ENCODE peak calls at places on chromosomes 11 and 22, in eight cellular contexts. One of them, this sample, is unnamed.

GRCh38 chr11:132158091-132158490 is 787.7 kb downstream of the NTM start:
- DNase-seq in activated naive CD4-positive, alpha-beta T cell: no peak
- DNase-seq in NCI-H2081: peak; percentile 50
- DNase-seq in psoas muscle: no peak
- DNase-seq in ACHN: peak; percentile 28
- DNase-seq in activated T-cell treated with anti-CD3 and anti-CD28 coated beads, Interleukin-2, amount 50 U/mL, for 24 hours: no peak
- DNase-seq in stomach: peak; percentile 27
- DNase-seq in anterior cingulate cortex: no peak
- DNase-seq in this sample: no peak

GRCh38 chr22:28299329-28299728 is 380.3 kb upstream of the PITPNB start:
- DNase-seq in activated naive CD4-positive, alpha-beta T cell: no peak
- DNase-seq in NCI-H2081: no peak
- DNase-seq in psoas muscle: no peak
- DNase-seq in ACHN: no peak
- DNase-seq in activated T-cell treated with anti-CD3 and anti-CD28 coated beads, Interleukin-2, amount 50 U/mL, for 24 hours: no peak
- DNase-seq in stomach: no peak
- DNase-seq in anterior cingulate cortex: no peak
- DNase-seq in this sample: no peak

GRCh38 chr11:211741-212140 is 4.2 kb downstream of the RIC8A start:
- DNase-seq in activated naive CD4-positive, alpha-beta T cell: no peak
- DNase-seq in NCI-H2081: no peak
- DNase-seq in psoas muscle: peak; percentile 32
- DNase-seq in ACHN: no peak
- DNase-seq in activated T-cell treated with anti-CD3 and anti-CD28 coated beads, Interleukin-2, amount 50 U/mL, for 24 hours: no peak
- DNase-seq in stomach: peak; percentile 9
- DNase-seq in anterior cingulate cortex: no peak
- DNase-seq in this sample: no peak

GRCh38 chr11:3111919-3112690 is 53.0 kb downstream of the OSBPL5 start:
- DNase-seq in activated naive CD4-positive, alpha-beta T cell: no peak
- DNase-seq in NCI-H2081: no peak
- DNase-seq in psoas muscle: no peak
- DNase-seq in ACHN: no peak
- DNase-seq in activated T-cell treated with anti-CD3 and anti-CD28 coated beads, Interleukin-2, amount 50 U/mL, for 24 hours: no peak
- DNase-seq in stomach: no peak
- DNase-seq in anterior cingulate cortex: no peak
- DNase-seq in this sample: no peak

GRCh38 chr22:35914357-35914664 is 114.3 kb downstream of the RBFOX2 start:
- DNase-seq in activated naive CD4-positive, alpha-beta T cell: no peak
- DNase-seq in NCI-H2081: no peak
- DNase-seq in psoas muscle: no peak
- DNase-seq in ACHN: no peak
- DNase-seq in activated T-cell treated with anti-CD3 and anti-CD28 coated beads, Interleukin-2, amount 50 U/mL, for 24 hours: no peak
- DNase-seq in stomach: no peak
- DNase-seq in anterior cingulate cortex: no peak
- DNase-seq in this sample: no peak

GRCh38 chr11:93614111-93614784 is 47.2 kb upstream of the CEP295 start:
- DNase-seq in activated naive CD4-positive, alpha-beta T cell: no peak
- DNase-seq in NCI-H2081: no peak
- DNase-seq in psoas muscle: no peak
- DNase-seq in ACHN: no peak
- DNase-seq in activated T-cell treated with anti-CD3 and anti-CD28 coated beads, Interleukin-2, amount 50 U/mL, for 24 hours: no peak
- DNase-seq in stomach: no peak
- DNase-seq in anterior cingulate cortex: no peak
- DNase-seq in this sample: no peak

GRCh38 chr11:11563193-11563592 is 58.6 kb downstream of the GALNT18 start:
- DNase-seq in activated naive CD4-positive, alpha-beta T cell: no peak
- DNase-seq in NCI-H2081: no peak
- DNase-seq in psoas muscle: no peak
- DNase-seq in ACHN: no peak
- DNase-seq in activated T-cell treated with anti-CD3 and anti-CD28 coated beads, Interleukin-2, amount 50 U/mL, for 24 hours: no peak
- DNase-seq in stomach: no peak
- DNase-seq in anterior cingulate cortex: no peak
- DNase-seq in this sample: no peak

GRCh38 chr11:35794850-35795249 is 132.3 kb downstream of the TRIM44 start:
- DNase-seq in activated naive CD4-positive, alpha-beta T cell: no peak
- DNase-seq in NCI-H2081: no peak
- DNase-seq in psoas muscle: no peak
- DNase-seq in ACHN: no peak
- DNase-seq in activated T-cell treated with anti-CD3 and anti-CD28 coated beads, Interleukin-2, amount 50 U/mL, for 24 hours: no peak
- DNase-seq in stomach: no peak
- DNase-seq in anterior cingulate cortex: no peak
- DNase-seq in this sample: no peak

GRCh38 chr22:36077261-36077660 is 48.6 kb upstream of the RBFOX2 start:
- DNase-seq in activated naive CD4-positive, alpha-beta T cell: no peak
- DNase-seq in NCI-H2081: no peak
- DNase-seq in psoas muscle: no peak
- DNase-seq in ACHN: no peak
- DNase-seq in activated T-cell treated with anti-CD3 and anti-CD28 coated beads, Interleukin-2, amount 50 U/mL, for 24 hours: no peak
- DNase-seq in stomach: no peak
- DNase-seq in anterior cingulate cortex: no peak
- DNase-seq in this sample: no peak

GRCh38 chr22:36946436-36947158 is 33.2 kb downstream of the CSF2RB start:
- DNase-seq in activated naive CD4-positive, alpha-beta T cell: no peak
- DNase-seq in NCI-H2081: no peak
- DNase-seq in psoas muscle: no peak
- DNase-seq in ACHN: no peak
- DNase-seq in activated T-cell treated with anti-CD3 and anti-CD28 coated beads, Interleukin-2, amount 50 U/mL, for 24 hours: no peak
- DNase-seq in stomach: no peak
- DNase-seq in anterior cingulate cortex: no peak
- DNase-seq in this sample: no peak

GRCh38 chr11:84780689-84781293 is 846.4 kb downstream of the DLG2 start:
- DNase-seq in activated naive CD4-positive, alpha-beta T cell: no peak
- DNase-seq in NCI-H2081: peak; percentile 30
- DNase-seq in psoas muscle: no peak
- DNase-seq in ACHN: peak; percentile 28
- DNase-seq in activated T-cell treated with anti-CD3 and anti-CD28 coated beads, Interleukin-2, amount 50 U/mL, for 24 hours: no peak
- DNase-seq in stomach: no peak
- DNase-seq in anterior cingulate cortex: no peak
- DNase-seq in this sample: no peak

GRCh38 chr11:94557391-94557790 is 9.8 kb upstream of the PIWIL4 start:
- DNase-seq in activated naive CD4-positive, alpha-beta T cell: no peak
- DNase-seq in NCI-H2081: no peak
- DNase-seq in psoas muscle: no peak
- DNase-seq in ACHN: no peak
- DNase-seq in activated T-cell treated with anti-CD3 and anti-CD28 coated beads, Interleukin-2, amount 50 U/mL, for 24 hours: no peak
- DNase-seq in stomach: no peak
- DNase-seq in anterior cingulate cortex: no peak
- DNase-seq in this sample: no peak

GRCh38 chr11:12144306-12145174 is 34.1 kb downstream of the MICAL2 start:
- DNase-seq in activated naive CD4-positive, alpha-beta T cell: no peak
- DNase-seq in NCI-H2081: no peak
- DNase-seq in psoas muscle: no peak
- DNase-seq in ACHN: no peak
- DNase-seq in activated T-cell treated with anti-CD3 and anti-CD28 coated beads, Interleukin-2, amount 50 U/mL, for 24 hours: peak; percentile 24
- DNase-seq in stomach: peak; percentile 17
- DNase-seq in anterior cingulate cortex: no peak
- DNase-seq in this sample: no peak

GRCh38 chr11:1458340-1459218 is 28.0 kb downstream of the MOB2 start:
- DNase-seq in activated naive CD4-positive, alpha-beta T cell: no peak
- DNase-seq in NCI-H2081: no peak
- DNase-seq in psoas muscle: peak; percentile 70
- DNase-seq in ACHN: peak; percentile 34
- DNase-seq in activated T-cell treated with anti-CD3 and anti-CD28 coated beads, Interleukin-2, amount 50 U/mL, for 24 hours: no peak
- DNase-seq in stomach: peak; percentile 82
- DNase-seq in anterior cingulate cortex: peak; percentile 65
- DNase-seq in this sample: peak; percentile 76

GRCh38 chr22:20554824-20555223 is 47.4 kb downstream of the MED15 start:
- DNase-seq in activated naive CD4-positive, alpha-beta T cell: no peak
- DNase-seq in NCI-H2081: no peak
- DNase-seq in psoas muscle: peak; percentile 58
- DNase-seq in ACHN: no peak
- DNase-seq in activated T-cell treated with anti-CD3 and anti-CD28 coated beads, Interleukin-2, amount 50 U/mL, for 24 hours: no peak
- DNase-seq in stomach: no peak
- DNase-seq in anterior cingulate cortex: no peak
- DNase-seq in this sample: no peak

GRCh38 chr22:47392729-47393128 is 630.3 kb downstream of the TBC1D22A start:
- DNase-seq in activated naive CD4-positive, alpha-beta T cell: no peak
- DNase-seq in NCI-H2081: no peak
- DNase-seq in psoas muscle: no peak
- DNase-seq in ACHN: no peak
- DNase-seq in activated T-cell treated with anti-CD3 and anti-CD28 coated beads, Interleukin-2, amount 50 U/mL, for 24 hours: no peak
- DNase-seq in stomach: no peak
- DNase-seq in anterior cingulate cortex: no peak
- DNase-seq in this sample: no peak

GRCh38 chr22:29265306-29265705 is 2.5 kb downstream of the RHBDD3 start:
- DNase-seq in activated naive CD4-positive, alpha-beta T cell: no peak
- DNase-seq in NCI-H2081: no peak
- DNase-seq in psoas muscle: no peak
- DNase-seq in ACHN: no peak
- DNase-seq in activated T-cell treated with anti-CD3 and anti-CD28 coated beads, Interleukin-2, amount 50 U/mL, for 24 hours: no peak
- DNase-seq in stomach: no peak
- DNase-seq in anterior cingulate cortex: no peak
- DNase-seq in this sample: no peak

GRCh38 chr22:20316844-20317401 is 2.9 kb downstream of the DGCR6L start:
- DNase-seq in activated naive CD4-positive, alpha-beta T cell: no peak
- DNase-seq in NCI-H2081: no peak
- DNase-seq in psoas muscle: no peak
- DNase-seq in ACHN: no peak
- DNase-seq in activated T-cell treated with anti-CD3 and anti-CD28 coated beads, Interleukin-2, amount 50 U/mL, for 24 hours: no peak
- DNase-seq in stomach: peak; percentile 10
- DNase-seq in anterior cingulate cortex: no peak
- DNase-seq in this sample: no peak

GRCh38 chr22:23180893-23181762 is 819 bp downstream of the BCR start:
- DNase-seq in activated naive CD4-positive, alpha-beta T cell: no peak
- DNase-seq in NCI-H2081: no peak
- DNase-seq in psoas muscle: no peak
- DNase-seq in ACHN: peak; percentile 16
- DNase-seq in activated T-cell treated with anti-CD3 and anti-CD28 coated beads, Interleukin-2, amount 50 U/mL, for 24 hours: peak; percentile 72
- DNase-seq in stomach: no peak
- DNase-seq in anterior cingulate cortex: no peak
- DNase-seq in this sample: no peak

GRCh38 chr22:48981671-48982070 is 846.0 kb downstream of the BRD1 start:
- DNase-seq in activated naive CD4-positive, alpha-beta T cell: no peak
- DNase-seq in NCI-H2081: no peak
- DNase-seq in psoas muscle: no peak
- DNase-seq in ACHN: no peak
- DNase-seq in activated T-cell treated with anti-CD3 and anti-CD28 coated beads, Interleukin-2, amount 50 U/mL, for 24 hours: no peak
- DNase-seq in stomach: no peak
- DNase-seq in anterior cingulate cortex: no peak
- DNase-seq in this sample: no peak

GRCh38 chr11:118607401-118608267 is at the start of gene PHLDB1:
- DNase-seq in activated naive CD4-positive, alpha-beta T cell: no peak
- DNase-seq in NCI-H2081: peak; percentile 35
- DNase-seq in psoas muscle: peak; percentile 86
- DNase-seq in ACHN: peak; percentile 67
- DNase-seq in activated T-cell treated with anti-CD3 and anti-CD28 coated beads, Interleukin-2, amount 50 U/mL, for 24 hours: peak; percentile 64
- DNase-seq in stomach: peak; percentile 46
- DNase-seq in anterior cingulate cortex: peak; percentile 76
- DNase-seq in this sample: peak; percentile 43

GRCh38 chr22:46547179-46547882 is 9.9 kb upstream of the CELSR1 start:
- DNase-seq in activated naive CD4-positive, alpha-beta T cell: no peak
- DNase-seq in NCI-H2081: no peak
- DNase-seq in psoas muscle: peak; percentile 66
- DNase-seq in ACHN: peak; percentile 81
- DNase-seq in activated T-cell treated with anti-CD3 and anti-CD28 coated beads, Interleukin-2, amount 50 U/mL, for 24 hours: no peak
- DNase-seq in stomach: no peak
- DNase-seq in anterior cingulate cortex: no peak
- DNase-seq in this sample: no peak

GRCh38 chr11:66586136-66586535 is 6.7 kb downstream of the CCDC87 start:
- DNase-seq in activated naive CD4-positive, alpha-beta T cell: no peak
- DNase-seq in NCI-H2081: no peak
- DNase-seq in psoas muscle: no peak
- DNase-seq in ACHN: no peak
- DNase-seq in activated T-cell treated with anti-CD3 and anti-CD28 coated beads, Interleukin-2, amount 50 U/mL, for 24 hours: no peak
- DNase-seq in stomach: no peak
- DNase-seq in anterior cingulate cortex: no peak
- DNase-seq in this sample: no peak

GRCh38 chr11:75050516-75050915 is 46.2 kb downstream of the OR2AT4 start:
- DNase-seq in activated naive CD4-positive, alpha-beta T cell: no peak
- DNase-seq in NCI-H2081: no peak
- DNase-seq in psoas muscle: no peak
- DNase-seq in ACHN: no peak
- DNase-seq in activated T-cell treated with anti-CD3 and anti-CD28 coated beads, Interleukin-2, amount 50 U/mL, for 24 hours: no peak
- DNase-seq in stomach: no peak
- DNase-seq in anterior cingulate cortex: no peak
- DNase-seq in this sample: no peak

GRCh38 chr22:38205261-38206128 is 3.7 kb downstream of the MAFF start:
- DNase-seq in activated naive CD4-positive, alpha-beta T cell: no peak
- DNase-seq in NCI-H2081: no peak
- DNase-seq in psoas muscle: peak; percentile 92
- DNase-seq in ACHN: no peak
- DNase-seq in activated T-cell treated with anti-CD3 and anti-CD28 coated beads, Interleukin-2, amount 50 U/mL, for 24 hours: no peak
- DNase-seq in stomach: no peak
- DNase-seq in anterior cingulate cortex: peak; percentile 15
- DNase-seq in this sample: no peak

GRCh38 chr11:87966744-87967143 is 208.5 kb downstream of the RAB38 start:
- DNase-seq in activated naive CD4-positive, alpha-beta T cell: no peak
- DNase-seq in NCI-H2081: no peak
- DNase-seq in psoas muscle: no peak
- DNase-seq in ACHN: no peak
- DNase-seq in activated T-cell treated with anti-CD3 and anti-CD28 coated beads, Interleukin-2, amount 50 U/mL, for 24 hours: no peak
- DNase-seq in stomach: no peak
- DNase-seq in anterior cingulate cortex: no peak
- DNase-seq in this sample: no peak

GRCh38 chr11:14446701-14447169 is 52.9 kb downstream of the COPB1 start:
- DNase-seq in activated naive CD4-positive, alpha-beta T cell: no peak
- DNase-seq in NCI-H2081: no peak
- DNase-seq in psoas muscle: no peak
- DNase-seq in ACHN: peak; percentile 68
- DNase-seq in activated T-cell treated with anti-CD3 and anti-CD28 coated beads, Interleukin-2, amount 50 U/mL, for 24 hours: no peak
- DNase-seq in stomach: no peak
- DNase-seq in anterior cingulate cortex: no peak
- DNase-seq in this sample: no peak

GRCh38 chr11:77370217-77370616 is 68.7 kb upstream of the GDPD4 start:
- DNase-seq in activated naive CD4-positive, alpha-beta T cell: no peak
- DNase-seq in NCI-H2081: no peak
- DNase-seq in psoas muscle: no peak
- DNase-seq in ACHN: no peak
- DNase-seq in activated T-cell treated with anti-CD3 and anti-CD28 coated beads, Interleukin-2, amount 50 U/mL, for 24 hours: no peak
- DNase-seq in stomach: no peak
- DNase-seq in anterior cingulate cortex: no peak
- DNase-seq in this sample: no peak

GRCh38 chr11:98701541-98701940 is 319.2 kb upstream of the CNTN5 start:
- DNase-seq in activated naive CD4-positive, alpha-beta T cell: no peak
- DNase-seq in NCI-H2081: no peak
- DNase-seq in psoas muscle: no peak
- DNase-seq in ACHN: no peak
- DNase-seq in activated T-cell treated with anti-CD3 and anti-CD28 coated beads, Interleukin-2, amount 50 U/mL, for 24 hours: no peak
- DNase-seq in stomach: no peak
- DNase-seq in anterior cingulate cortex: no peak
- DNase-seq in this sample: no peak

GRCh38 chr11:34647131-34647530 is 26.2 kb downstream of the EHF start:
- DNase-seq in activated naive CD4-positive, alpha-beta T cell: no peak
- DNase-seq in NCI-H2081: no peak
- DNase-seq in psoas muscle: no peak
- DNase-seq in ACHN: no peak
- DNase-seq in activated T-cell treated with anti-CD3 and anti-CD28 coated beads, Interleukin-2, amount 50 U/mL, for 24 hours: no peak
- DNase-seq in stomach: no peak
- DNase-seq in anterior cingulate cortex: no peak
- DNase-seq in this sample: no peak

GRCh38 chr11:28417601-28418323 is 309.6 kb downstream of the METTL15 start:
- DNase-seq in activated naive CD4-positive, alpha-beta T cell: no peak
- DNase-seq in NCI-H2081: no peak
- DNase-seq in psoas muscle: no peak
- DNase-seq in ACHN: no peak
- DNase-seq in activated T-cell treated with anti-CD3 and anti-CD28 coated beads, Interleukin-2, amount 50 U/mL, for 24 hours: no peak
- DNase-seq in stomach: no peak
- DNase-seq in anterior cingulate cortex: no peak
- DNase-seq in this sample: no peak

GRCh38 chr11:5505363-5506048 is 4.3 kb downstream of the UBQLN3 start:
- DNase-seq in activated naive CD4-positive, alpha-beta T cell: no peak
- DNase-seq in NCI-H2081: no peak
- DNase-seq in psoas muscle: no peak
- DNase-seq in ACHN: no peak
- DNase-seq in activated T-cell treated with anti-CD3 and anti-CD28 coated beads, Interleukin-2, amount 50 U/mL, for 24 hours: no peak
- DNase-seq in stomach: no peak
- DNase-seq in anterior cingulate cortex: no peak
- DNase-seq in this sample: no peak

GRCh38 chr11:69436041-69436982 is 45.2 kb upstream of the LINC01488 start:
- DNase-seq in activated naive CD4-positive, alpha-beta T cell: no peak
- DNase-seq in NCI-H2081: no peak
- DNase-seq in psoas muscle: peak; percentile 42
- DNase-seq in ACHN: no peak
- DNase-seq in activated T-cell treated with anti-CD3 and anti-CD28 coated beads, Interleukin-2, amount 50 U/mL, for 24 hours: no peak
- DNase-seq in stomach: no peak
- DNase-seq in anterior cingulate cortex: no peak
- DNase-seq in this sample: no peak

GRCh38 chr22:19898831-19899567 is 42.6 kb upstream of the COMT start:
- DNase-seq in activated naive CD4-positive, alpha-beta T cell: no peak
- DNase-seq in NCI-H2081: no peak
- DNase-seq in psoas muscle: no peak
- DNase-seq in ACHN: no peak
- DNase-seq in activated T-cell treated with anti-CD3 and anti-CD28 coated beads, Interleukin-2, amount 50 U/mL, for 24 hours: no peak
- DNase-seq in stomach: no peak
- DNase-seq in anterior cingulate cortex: no peak
- DNase-seq in this sample: no peak

This sample was measured in NCI-H2107.